ENCODE peak calls at places on chromosomes 5 and 9, in six cellular contexts. One of them, this sample, is unnamed.
A peak's percentile ranks its signal among the peaks of the same experiment; 100 is the strongest.

GRCh38 chr5:60887096-60887495 is 43.0 kb upstream of the ELOVL7 start:
- DNase-seq in adrenal gland: no peak
- DNase-seq in suprapubic skin: no peak
- DNase-seq in uterus: no peak
- DNase-seq in heart left ventricle: no peak
- DNase-seq in IMR-90: no peak
- DNase-seq in this sample: no peak

GRCh38 chr5:178564842-178565550 is 25.2 kb downstream of the COL23A1 start:
- DNase-seq in adrenal gland: no peak
- DNase-seq in suprapubic skin: no peak
- DNase-seq in uterus: no peak
- DNase-seq in heart left ventricle: no peak
- DNase-seq in IMR-90: no peak
- DNase-seq in this sample: no peak

GRCh38 chr5:57724836-57725235 is 242.2 kb upstream of the ACTBL2 start:
- DNase-seq in adrenal gland: no peak
- DNase-seq in suprapubic skin: no peak
- DNase-seq in uterus: no peak
- DNase-seq in heart left ventricle: no peak
- DNase-seq in IMR-90: peak; percentile 73
- DNase-seq in this sample: no peak

GRCh38 chr5:151624486-151624885 is 33.4 kb upstream of the FAT2 start:
- DNase-seq in adrenal gland: no peak
- DNase-seq in suprapubic skin: no peak
- DNase-seq in uterus: no peak
- DNase-seq in heart left ventricle: no peak
- DNase-seq in IMR-90: no peak
- DNase-seq in this sample: no peak

GRCh38 chr9:15086096-15087030 is 176.1 kb upstream of the FREM1 start:
- DNase-seq in adrenal gland: no peak
- DNase-seq in suprapubic skin: no peak
- DNase-seq in uterus: no peak
- DNase-seq in heart left ventricle: no peak
- DNase-seq in IMR-90: no peak
- DNase-seq in this sample: no peak

GRCh38 chr9:129311638-129312037 is 133.6 kb upstream of the IER5L start:
- DNase-seq in adrenal gland: no peak
- DNase-seq in suprapubic skin: peak; percentile 30
- DNase-seq in uterus: no peak
- DNase-seq in heart left ventricle: no peak
- DNase-seq in IMR-90: no peak
- DNase-seq in this sample: no peak

GRCh38 chr9:1701113-1701512 is 314.0 kb upstream of the SMARCA2 start:
- DNase-seq in adrenal gland: no peak
- DNase-seq in suprapubic skin: no peak
- DNase-seq in uterus: no peak
- DNase-seq in heart left ventricle: no peak
- DNase-seq in IMR-90: no peak
- DNase-seq in this sample: no peak

GRCh38 chr5:32403760-32404159 is 40.8 kb downstream of the ZFR start:
- DNase-seq in adrenal gland: no peak
- DNase-seq in suprapubic skin: no peak
- DNase-seq in uterus: no peak
- DNase-seq in heart left ventricle: no peak
- DNase-seq in IMR-90: no peak
- DNase-seq in this sample: no peak

GRCh38 chr9:106479679-106480078 is 383.3 kb upstream of the ZNF462 start:
- DNase-seq in adrenal gland: peak; percentile 58
- DNase-seq in suprapubic skin: no peak
- DNase-seq in uterus: no peak
- DNase-seq in heart left ventricle: no peak
- DNase-seq in IMR-90: no peak
- DNase-seq in this sample: no peak

DNA sequence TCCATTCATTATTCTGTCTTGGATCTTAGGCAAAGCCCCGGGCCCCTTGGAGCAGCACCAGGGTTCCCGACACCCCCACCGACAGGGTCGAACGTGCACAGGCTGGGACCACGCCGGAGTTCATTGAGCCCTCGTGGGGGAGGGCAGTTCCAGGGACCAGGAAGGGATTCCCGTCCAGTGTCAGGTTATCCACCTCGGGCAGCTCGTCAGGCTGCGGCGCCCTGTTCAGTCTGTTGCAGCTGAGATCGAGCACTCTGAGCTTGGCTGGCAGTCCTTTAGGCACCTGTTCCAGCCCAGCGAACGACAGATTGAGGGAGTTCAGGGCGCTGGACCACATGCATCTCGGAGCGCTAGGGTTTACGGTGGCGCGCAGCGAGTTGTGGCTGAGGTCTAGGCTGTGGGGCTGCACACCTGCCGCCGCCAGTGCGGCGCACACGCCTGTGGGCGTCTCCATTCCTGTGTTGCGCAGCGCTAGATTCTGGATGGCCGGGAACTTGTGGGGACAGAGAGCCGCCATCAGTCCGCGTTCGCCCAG is 1.1 kb downstream of the CD14 start:
- DNase-seq in adrenal gland: peak; percentile 36
- DNase-seq in suprapubic skin: no peak
- DNase-seq in uterus: no peak
- DNase-seq in heart left ventricle: no peak
- DNase-seq in IMR-90: no peak
- DNase-seq in this sample: no peak
- TF ChIP-seq POLR2A in adrenal gland: no peak
- TF ChIP-seq POLR2A in suprapubic skin: no peak
- TF ChIP-seq POLR2A in uterus: no peak
- TF ChIP-seq POLR2A in heart left ventricle: no peak
- TF ChIP-seq POLR2A in IMR-90: no peak
- TF ChIP-seq POLR2A in this sample: no peak

GRCh38 chr5:139299477-139299876 is 5.9 kb downstream of the MATR3 start:
- DNase-seq in adrenal gland: no peak
- DNase-seq in suprapubic skin: no peak
- DNase-seq in uterus: no peak
- DNase-seq in heart left ventricle: no peak
- DNase-seq in IMR-90: no peak
- DNase-seq in this sample: no peak
- TF ChIP-seq POLR2A in adrenal gland: no peak
- TF ChIP-seq POLR2A in suprapubic skin: no peak
- TF ChIP-seq POLR2A in uterus: no peak
- TF ChIP-seq POLR2A in heart left ventricle: no peak
- TF ChIP-seq POLR2A in IMR-90: no peak
- TF ChIP-seq POLR2A in this sample: no peak

DNA sequence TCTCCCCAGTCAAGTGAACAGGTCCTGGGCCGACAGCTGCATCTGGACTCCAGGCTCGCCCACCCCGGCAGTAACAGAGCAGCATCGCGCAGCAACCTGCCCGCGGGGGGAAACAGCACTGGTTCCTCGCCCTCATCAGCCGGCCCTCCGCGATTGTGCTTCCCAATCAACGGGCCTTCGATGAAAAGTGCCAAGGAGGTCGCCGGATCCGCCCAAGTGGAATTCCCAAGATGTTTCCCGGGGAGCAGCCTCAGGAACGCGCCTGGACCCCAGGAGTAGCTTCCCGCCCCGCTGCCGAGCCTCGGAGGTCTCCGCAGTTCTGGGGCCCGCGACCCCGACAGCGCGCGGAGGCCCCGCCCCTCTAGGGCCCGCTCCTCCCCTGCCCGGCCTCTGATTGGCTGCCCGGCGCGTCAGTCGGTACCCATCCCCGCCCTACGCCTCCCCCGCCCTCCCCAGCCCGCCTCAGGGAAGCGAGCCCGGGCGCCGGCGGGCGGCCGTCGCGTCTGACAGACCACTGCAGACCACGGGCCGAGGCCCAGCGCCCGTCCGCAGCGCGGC is at the start of gene OTULINL:
- DNase-seq in adrenal gland: peak; percentile 82
- DNase-seq in suprapubic skin: peak; percentile 88
- DNase-seq in uterus: peak; percentile 85
- DNase-seq in heart left ventricle: peak; percentile 90
- DNase-seq in IMR-90: peak; percentile 47
- DNase-seq in this sample: peak; percentile 90
- TF ChIP-seq POLR2A in adrenal gland: no peak
- TF ChIP-seq POLR2A in suprapubic skin: no peak
- TF ChIP-seq POLR2A in uterus: no peak
- TF ChIP-seq POLR2A in heart left ventricle: no peak
- TF ChIP-seq POLR2A in IMR-90: no peak
- TF ChIP-seq POLR2A in this sample: no peak

DNA sequence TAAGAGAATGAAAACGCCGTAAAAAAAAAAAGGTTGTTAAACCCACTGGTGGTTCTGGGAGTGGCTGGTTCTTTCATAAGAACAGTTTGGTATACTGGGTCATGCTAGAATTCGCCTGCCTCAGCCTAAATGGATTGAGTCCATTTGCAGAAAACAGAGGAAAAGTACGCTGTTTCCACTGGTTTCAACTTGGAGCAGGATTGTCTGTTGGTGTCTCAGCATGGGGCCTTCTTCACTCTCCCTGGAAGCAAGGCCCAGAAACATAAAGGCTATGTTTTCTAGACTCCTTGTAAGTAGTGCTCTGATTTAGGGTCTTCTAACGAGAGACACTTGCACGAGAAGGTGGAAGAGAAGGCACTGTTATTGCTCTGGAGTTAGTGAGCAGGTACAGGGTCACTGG is 116.9 kb upstream of the MTAP start:
- DNase-seq in adrenal gland: no peak
- DNase-seq in suprapubic skin: no peak
- DNase-seq in uterus: no peak
- DNase-seq in heart left ventricle: no peak
- DNase-seq in IMR-90: no peak
- DNase-seq in this sample: no peak
- TF ChIP-seq POLR2A in adrenal gland: no peak
- TF ChIP-seq POLR2A in suprapubic skin: no peak
- TF ChIP-seq POLR2A in uterus: no peak
- TF ChIP-seq POLR2A in heart left ventricle: no peak
- TF ChIP-seq POLR2A in IMR-90: no peak
- TF ChIP-seq POLR2A in this sample: no peak

DNA sequence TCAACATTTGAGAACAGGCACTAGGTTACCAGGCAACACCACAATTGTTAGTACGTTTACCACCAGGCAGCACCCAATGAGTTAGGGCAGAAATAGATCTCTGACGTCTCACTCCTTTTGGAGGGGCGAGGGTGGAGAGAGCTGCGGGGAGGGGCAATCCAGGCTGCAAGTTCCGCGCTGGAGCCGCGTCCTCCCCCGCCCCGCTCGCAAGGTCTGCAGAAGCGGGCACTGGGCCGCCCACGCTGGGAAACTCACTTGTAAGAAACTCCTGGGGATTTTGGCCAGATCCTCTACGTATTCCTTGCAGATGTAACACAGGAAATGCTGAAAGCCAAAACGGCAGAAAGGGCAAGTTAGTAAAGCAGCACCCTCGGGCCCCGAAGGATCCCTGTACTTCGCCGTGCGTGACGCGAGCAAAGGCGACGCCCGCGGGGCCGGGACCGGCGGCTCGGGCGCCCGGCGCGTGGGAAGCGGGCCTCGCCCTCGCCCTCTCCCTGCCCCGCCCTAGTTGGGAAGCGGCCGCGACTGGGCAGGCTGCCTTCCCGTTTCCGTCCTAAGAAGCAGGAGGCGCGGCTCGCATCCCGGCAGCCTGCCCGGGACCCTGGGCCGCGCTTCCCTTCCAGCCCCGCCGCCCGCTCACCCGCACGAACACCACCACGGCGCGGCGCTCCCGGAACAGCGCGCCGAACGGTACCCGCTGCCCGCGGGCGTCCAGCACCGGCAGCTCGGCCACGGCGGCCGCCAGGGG is 493 bp downstream of the PRXL2C start:
- DNase-seq in adrenal gland: peak; percentile 76
- DNase-seq in suprapubic skin: peak; percentile 91
- DNase-seq in uterus: peak; percentile 77
- DNase-seq in heart left ventricle: peak; percentile 90
- DNase-seq in IMR-90: peak; percentile 86
- DNase-seq in this sample: peak; percentile 93
- TF ChIP-seq POLR2A in adrenal gland: peak; percentile 67
- TF ChIP-seq POLR2A in suprapubic skin: no peak
- TF ChIP-seq POLR2A in uterus: no peak
- TF ChIP-seq POLR2A in heart left ventricle: peak; percentile 47
- TF ChIP-seq POLR2A in IMR-90: peak; percentile 12
- TF ChIP-seq POLR2A in this sample: no peak

GRCh38 chr5:140115186-140115500 is 1.2 kb downstream of the PURA start:
- DNase-seq in adrenal gland: no peak
- DNase-seq in suprapubic skin: no peak
- DNase-seq in uterus: no peak
- DNase-seq in heart left ventricle: no peak
- DNase-seq in IMR-90: no peak
- DNase-seq in this sample: no peak

GRCh38 chr5:140113180-140113698 is 670 bp upstream of the PURA start:
- DNase-seq in adrenal gland: peak; percentile 18
- DNase-seq in suprapubic skin: peak; percentile 71
- DNase-seq in uterus: peak; percentile 23
- DNase-seq in heart left ventricle: peak; percentile 21
- DNase-seq in IMR-90: no peak
- DNase-seq in this sample: no peak

GRCh38 chr5:140113699-140114263 is at the start of gene PURA:
- DNase-seq in adrenal gland: peak; percentile 96
- DNase-seq in suprapubic skin: peak; percentile 97
- DNase-seq in uterus: peak; percentile 95
- DNase-seq in heart left ventricle: peak; percentile 96
- DNase-seq in IMR-90: peak; percentile 92
- DNase-seq in this sample: peak; percentile 90

GRCh38 chr5:140112685-140113179 is 1.2 kb upstream of the PURA start:
- DNase-seq in adrenal gland: no peak
- DNase-seq in suprapubic skin: no peak
- DNase-seq in uterus: peak; percentile 18
- DNase-seq in heart left ventricle: peak; percentile 18
- DNase-seq in IMR-90: peak; percentile 34
- DNase-seq in this sample: no peak

GRCh38 chr5:140114341-140115185 is 654 bp downstream of the PURA start:
- DNase-seq in adrenal gland: peak; percentile 78
- DNase-seq in suprapubic skin: peak; percentile 84
- DNase-seq in uterus: peak; percentile 47
- DNase-seq in heart left ventricle: peak; percentile 52
- DNase-seq in IMR-90: peak; percentile 55
- DNase-seq in this sample: no peak
- TF ChIP-seq POLR2A in adrenal gland: peak; percentile 62
- TF ChIP-seq POLR2A in suprapubic skin: no peak
- TF ChIP-seq POLR2A in uterus: no peak
- TF ChIP-seq POLR2A in heart left ventricle: no peak
- TF ChIP-seq POLR2A in IMR-90: no peak
- TF ChIP-seq POLR2A in this sample: no peak